ENCODE peak calls at places on chromosomes 3 and 15, in nine cellular contexts. H, G, R, L, T, K, Y, M and U are unnamed samples.

GRCh38 chr3:64266065-64266874 is 41.0 kb upstream of the PRICKLE2 start:
- DNase-seq in K (no peak), T (peak), H (no peak), Y (no peak), L (no peak), M (peak), G (no peak), R (peak), U (peak)

GRCh38 chr3:129519896-129520440 is 8.5 kb upstream of the RHO start:
- DNase-seq in K (no peak), T (no peak), Y (no peak), M (no peak), R (no peak), G (no peak), L (peak), H (no peak), U (no peak)

GRCh38 chr3:56294316-56294715 is 174.0 kb downstream of the ERC2 start:
- DNase-seq in K (no peak), M (no peak), H (no peak), G (no peak), T (no peak), Y (no peak), R (no peak), L (no peak), U (no peak)

GRCh38 chr15:35320158-35320780 is 225.7 kb downstream of the DPH6 start:
- DNase-seq in T (no peak), K (no peak), Y (no peak), M (no peak), G (no peak), R (no peak), L (no peak), H (no peak), U (no peak)

GRCh38 chr15:73344051-73344450 is 24.7 kb downstream of the HCN4 start:
- DNase-seq in R (no peak), Y (no peak), K (no peak), H (no peak), G (no peak), L (no peak), M (no peak), T (no peak), U (no peak)

GRCh38 chr3:111314146-111314873 is 227.7 kb upstream of the CD96 start:
- DNase-seq in G (no peak), H (no peak), T (no peak), R (no peak), M (no peak), L (no peak), K (no peak), Y (no peak), U (no peak)

GRCh38 chr3:126197854-126198584 is 17.6 kb upstream of the ALDH1L1 start:
- DNase-seq in L (no peak), G (peak), Y (peak), K (peak), T (peak), R (peak), H (peak), M (peak), U (no peak)

GRCh38 chr3:184654375-184654774 is 57.5 kb downstream of the MAGEF1 start:
- DNase-seq in H (no peak), Y (no peak), M (no peak), T (no peak), K (no peak), R (no peak), G (no peak), L (no peak), U (no peak)

GRCh38 chr3:172171396-172172075 is 132.2 kb downstream of the FNDC3B start:
- DNase-seq in L (no peak), G (no peak), R (no peak), H (no peak), M (no peak), K (no peak), T (no peak), Y (no peak), U (no peak)

GRCh38 chr3:158918008-158918407 is 116.2 kb downstream of the MFSD1 start:
- DNase-seq in L (no peak), R (peak), G (no peak), M (peak), Y (no peak), K (peak), H (peak), T (peak), U (no peak)

GRCh38 chr15:77548608-77549551 is 83.8 kb downstream of the LINGO1 start:
- DNase-seq in M (no peak), H (no peak), K (no peak), Y (no peak), R (no peak), T (no peak), L (no peak), G (no peak), U (no peak)
- TF ChIP-seq CTCF in M (no peak), H (no peak), K (no peak), Y (no peak), R (no peak), T (no peak), L (no peak), G (no peak), U (no peak)

GRCh38 chr3:33363113-33363800 is 76.9 kb downstream of the UBP1 start:
- DNase-seq in G (no peak), Y (no peak), R (no peak), K (no peak), H (no peak), M (peak), T (peak), L (no peak), U (no peak)
- TF ChIP-seq CTCF in G (no peak), Y (no peak), R (no peak), K (no peak), H (no peak), M (no peak), T (no peak), L (no peak), U (no peak)

GRCh38 chr3:197450295-197450694 is 105.5 kb downstream of the BDH1 start:
- DNase-seq in R (no peak), H (no peak), Y (no peak), T (no peak), M (no peak), G (no peak), L (peak), K (no peak), U (no peak)

GRCh38 chr3:197458179-197458707 is 97.5 kb downstream of the BDH1 start:
- DNase-seq in H (no peak), M (peak), T (no peak), R (peak), K (no peak), Y (no peak), G (peak), L (peak), U (peak)

GRCh38 chr3:197456271-197457091 is 99.3 kb downstream of the BDH1 start:
- DNase-seq in H (peak), G (peak), L (peak), Y (peak), R (peak), M (peak), T (peak), K (peak), U (peak)

GRCh38 chr3:197458906-197459470 is 96.8 kb downstream of the BDH1 start:
- DNase-seq in R (no peak), M (no peak), K (no peak), Y (no peak), T (no peak), H (no peak), G (no peak), L (peak), U (no peak)

GRCh38 chr3:197454014-197454413 is 101.8 kb downstream of the BDH1 start:
- DNase-seq in Y (no peak), L (peak), T (no peak), K (no peak), G (no peak), R (peak), H (no peak), M (peak), U (no peak)
- TF ChIP-seq CTCF in Y (peak), L (no peak), T (no peak), K (no peak), G (no peak), R (peak), H (no peak), M (peak), U (no peak)

GRCh38 chr3:156395961-156396700 is 158.8 kb downstream of the SSR3 start:
- DNase-seq in G (no peak), T (no peak), L (no peak), R (no peak), M (peak), Y (no peak), K (no peak), H (no peak), U (no peak)

GRCh38 chr3:156400062-156400461 is 154.9 kb downstream of the SSR3 start:
- DNase-seq in K (no peak), R (no peak), T (no peak), H (no peak), G (no peak), L (no peak), Y (no peak), M (no peak), U (no peak)

GRCh38 chr3:156396851-156397250 is 158.1 kb downstream of the SSR3 start:
- DNase-seq in K (no peak), G (no peak), Y (no peak), R (no peak), T (no peak), L (no peak), H (no peak), M (no peak), U (no peak)

GRCh38 chr3:156404217-156404616 is 150.7 kb downstream of the SSR3 start:
- DNase-seq in Y (no peak), L (no peak), T (no peak), K (no peak), R (no peak), G (no peak), M (no peak), H (no peak), U (no peak)

GRCh38 chr3:156400735-156401134 is 154.2 kb downstream of the SSR3 start:
- DNase-seq in L (no peak), H (no peak), T (no peak), R (no peak), M (no peak), G (no peak), K (no peak), Y (no peak), U (no peak)
- TF ChIP-seq CTCF in L (no peak), H (no peak), T (no peak), R (no peak), M (no peak), G (no peak), K (no peak), Y (no peak), U (no peak)

GRCh38 chr3:73786346-73786807 is 161.6 kb upstream of the PDZRN3 start:
- DNase-seq in K (no peak), Y (peak), L (no peak), T (peak), R (peak), M (peak), H (no peak), G (no peak), U (peak)

GRCh38 chr3:73784647-73785420 is 160.1 kb upstream of the PDZRN3 start:
- DNase-seq in Y (no peak), M (no peak), L (no peak), T (no peak), R (no peak), K (no peak), G (no peak), H (no peak), U (no peak)

GRCh38 chr3:73783811-73784210 is 159.1 kb upstream of the PDZRN3 start:
- DNase-seq in K (no peak), H (no peak), Y (no peak), R (no peak), L (no peak), G (no peak), M (no peak), T (no peak), U (no peak)

GRCh38 chr3:73781536-73781935 is 156.8 kb upstream of the PDZRN3 start:
- DNase-seq in H (no peak), R (no peak), L (no peak), K (no peak), G (no peak), T (no peak), Y (no peak), M (no peak), U (no peak)
- TF ChIP-seq CTCF in H (no peak), R (no peak), L (no peak), K (no peak), G (no peak), T (no peak), Y (no peak), M (no peak), U (no peak)